ENCODE peak calls at places on chromosome 21, in six cellular contexts. Z is IMR-90, G is A549, I is K562, B is HCT116, D is H1. C is an unnamed sample.

GRCh38 chr21:33479679-33480480 is at the start of gene TMEM50B:
- DNase-seq in Z (peak; percentile 95), G (peak; percentile 90), I (peak; percentile 100), B (peak; percentile 83), D (peak; percentile 95), C (peak; percentile 90)

GRCh38 chr21:44054710-44055109 is 42.6 kb downstream of the TRAPPC10 start:
- DNase-seq in Z (peak; percentile 56), G (peak; percentile 10), I (no peak), B (no peak), D (no peak), C (no peak)

GRCh38 chr21:33578214-33578613 is 10.3 kb downstream of the DONSON start:
- DNase-seq in Z (peak; percentile 76), G (no peak), I (no peak), B (no peak), D (no peak), C (no peak)

GRCh38 chr21:34205811-34206635 is 132.6 kb downstream of the MRPS6 start:
- DNase-seq in Z (no peak), G (no peak), I (no peak), B (no peak), D (no peak), C (no peak)

GRCh38 chr21:44593598-44594405 is 1.5 kb upstream of the KRTAP10-6 start:
- DNase-seq in Z (peak; percentile 12), G (no peak), I (peak; percentile 67), B (no peak), D (peak; percentile 48), C (peak; percentile 81)

GRCh38 chr21:45467221-45467779 is 62.3 kb downstream of the COL18A1 start:
- DNase-seq in Z (no peak), G (no peak), I (no peak), B (no peak), D (no peak), C (no peak)

GRCh38 chr21:46081022-46081861 is 16.7 kb upstream of the COL6A2 start:
- DNase-seq in Z (no peak), G (no peak), I (no peak), B (no peak), D (no peak), C (no peak)

GRCh38 chr21:33998809-33999208 is 74.6 kb upstream of the MRPS6 start:
- DNase-seq in Z (no peak), G (no peak), I (no peak), B (no peak), D (no peak), C (no peak)

GRCh38 chr21:15539376-15539775 is 190.4 kb upstream of the USP25 start:
- DNase-seq in Z (no peak), G (no peak), I (no peak), B (no peak), D (no peak), C (no peak)

GRCh38 chr21:32233055-32233546 is 45.7 kb downstream of the MIS18A start:
- DNase-seq in Z (peak; percentile 5), G (no peak), I (no peak), B (no peak), D (no peak), C (no peak)

GRCh38 chr21:41411449-41412089 is 14.5 kb upstream of the MX1 start:
- DNase-seq in Z (no peak), G (peak; percentile 15), I (no peak), B (no peak), D (peak; percentile 60), C (peak; percentile 9)

GRCh38 chr21:41632748-41633475 is 125.0 kb upstream of the TMPRSS2 start:
- DNase-seq in Z (no peak), G (no peak), I (no peak), B (no peak), D (no peak), C (no peak)

DNA sequence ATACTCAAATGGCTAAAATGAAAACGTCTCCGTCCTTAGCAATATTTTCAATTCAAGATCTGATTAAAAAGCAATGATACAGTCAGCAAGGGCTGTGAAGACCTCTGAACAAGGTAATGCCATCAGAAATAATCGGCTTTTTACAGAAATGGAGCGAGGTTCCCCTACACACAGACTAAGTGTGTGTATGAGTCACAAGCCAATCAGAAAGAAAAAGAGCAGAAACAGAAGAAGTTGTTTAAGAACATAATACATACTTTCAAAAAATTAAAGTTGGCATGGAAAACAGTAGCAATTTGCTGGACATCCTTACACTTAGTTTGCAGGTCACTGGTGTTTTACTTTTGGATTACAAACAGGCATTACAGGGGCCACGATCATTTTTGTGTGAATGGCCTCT is 349.9 kb upstream of the RUNX1 start:
- DNase-seq in Z (no peak), G (no peak), I (no peak), B (no peak), D (no peak), C (no peak)
- TF ChIP-seq CEBPB in Z (no peak), G (no peak), I (no peak), B (no peak), D (no peak), C (no peak)

DNA sequence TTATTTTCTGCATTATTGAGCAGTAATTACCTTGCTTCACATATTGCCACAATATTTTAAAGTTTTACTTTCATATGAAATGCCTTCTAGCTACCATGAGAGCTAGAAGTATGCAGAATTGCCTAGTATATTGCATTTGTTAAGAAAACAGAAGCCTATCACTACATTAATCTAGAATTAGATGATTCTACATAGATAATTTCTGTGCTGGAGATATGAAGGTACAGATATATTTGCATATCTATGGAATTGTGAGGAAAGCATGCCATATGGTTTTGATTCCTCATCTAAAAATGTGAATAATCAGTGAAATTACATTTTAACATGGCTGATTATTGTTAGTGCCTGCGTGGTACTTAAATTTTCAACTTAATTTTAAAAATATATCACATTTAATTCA is 1418.3 kb downstream of the NCAM2 start:
- DNase-seq in Z (no peak), G (no peak), I (no peak), B (no peak), D (no peak), C (no peak)
- TF ChIP-seq CEBPB in Z (no peak), G (no peak), I (no peak), B (no peak), D (no peak), C (no peak)

GRCh38 chr21:36747815-36748381 is 49.0 kb downstream of the SIM2 start:
- DNase-seq in Z (peak; percentile 34), G (no peak), I (peak; percentile 82), B (no peak), D (peak; percentile 93), C (peak; percentile 23)
- TF ChIP-seq CEBPB in Z (no peak), G (no peak), I (no peak), B (no peak), D (no peak), C (no peak)

GRCh38 chr21:30216041-30216723 is at the start of gene CLDN8:
- DNase-seq in Z (no peak), G (no peak), I (no peak), B (no peak), D (no peak), C (no peak)
- TF ChIP-seq CEBPB in Z (no peak), G (no peak), I (no peak), B (no peak), D (no peak), C (no peak)

GRCh38 chr21:39030127-39030884 is 152.9 kb downstream of the PSMG1 start:
- DNase-seq in Z (no peak), G (no peak), I (no peak), B (no peak), D (peak; percentile 73), C (no peak)
- TF ChIP-seq CEBPB in Z (no peak), G (no peak), I (no peak), B (no peak), D (no peak), C (no peak)

DNA sequence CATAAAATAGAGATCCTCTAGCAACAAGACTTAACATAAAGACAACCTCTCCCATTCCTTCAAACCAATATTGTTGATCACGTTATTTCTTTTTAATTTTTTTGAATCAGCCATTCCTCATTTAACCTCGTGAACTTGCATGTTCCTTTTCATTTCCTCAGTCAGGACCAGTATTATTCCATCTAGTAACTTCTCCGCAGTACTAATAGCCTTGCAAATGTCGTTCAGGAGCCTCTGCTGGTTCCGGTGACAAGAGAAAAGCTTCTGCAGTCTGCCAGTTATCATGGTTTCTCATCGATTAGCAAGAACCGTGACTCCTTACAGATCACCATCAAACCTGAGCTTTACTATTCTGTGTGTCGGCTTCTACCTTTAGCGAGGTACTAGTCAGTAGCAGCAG is 3.0 kb downstream of the APP start:
- DNase-seq in Z (no peak), G (no peak), I (no peak), B (no peak), D (no peak), C (no peak)
- TF ChIP-seq CEBPB in Z (no peak), G (no peak), I (no peak), B (no peak), D (no peak), C (no peak)

GRCh38 chr21:25330266-25330665 is 277.0 kb downstream of the MRPL39 start:
- DNase-seq in Z (peak; percentile 61), G (no peak), I (no peak), B (no peak), D (no peak), C (no peak)

GRCh38 chr21:25334046-25334730 is 273.1 kb downstream of the MRPL39 start:
- DNase-seq in Z (no peak), G (no peak), I (no peak), B (no peak), D (no peak), C (no peak)

GRCh38 chr21:25324666-25325065 is 282.6 kb downstream of the MRPL39 start:
- DNase-seq in Z (no peak), G (no peak), I (no peak), B (no peak), D (no peak), C (no peak)

GRCh38 chr21:25331286-25331685 is 276.0 kb downstream of the MRPL39 start:
- DNase-seq in Z (no peak), G (no peak), I (no peak), B (no peak), D (no peak), C (no peak)

GRCh38 chr21:25329227-25329626 is 278.1 kb downstream of the MRPL39 start:
- DNase-seq in Z (peak; percentile 91), G (no peak), I (no peak), B (no peak), D (no peak), C (no peak)
- TF ChIP-seq CEBPB in Z (peak; percentile 81), G (no peak), I (no peak), B (no peak), D (no peak), C (no peak)

GRCh38 chr21:30480145-30480544 is at the start of gene KRTAP19-1:
- DNase-seq in Z (no peak), G (no peak), I (no peak), B (no peak), D (no peak), C (no peak)
- TF ChIP-seq CEBPB in Z (no peak), G (no peak), I (no peak), B (no peak), D (no peak), C (no peak)

DNA sequence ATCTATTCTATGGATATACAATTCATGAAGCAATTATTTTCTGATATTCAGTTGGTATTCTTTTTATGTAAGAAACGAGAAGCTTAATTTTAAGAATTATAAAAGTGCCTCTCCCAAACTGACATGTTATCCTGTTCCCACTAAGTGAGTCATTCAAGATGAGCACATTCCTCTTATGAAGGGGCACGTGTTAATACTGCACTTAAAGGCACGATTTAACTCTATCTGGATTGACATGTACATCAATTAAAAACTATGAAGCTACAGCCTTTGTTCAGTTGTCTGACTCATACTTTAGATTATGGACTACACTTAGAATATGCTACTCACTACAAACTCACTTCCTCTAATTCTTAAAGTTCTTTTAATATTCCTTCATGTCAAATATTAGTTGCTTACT is 111.6 kb downstream of the CYYR1 start:
- DNase-seq in Z (no peak), G (no peak), I (no peak), B (no peak), D (no peak), C (no peak)
- TF ChIP-seq CEBPB in Z (no peak), G (no peak), I (no peak), B (no peak), D (no peak), C (no peak)

C was measured in HepG2.